ENCODE peak calls at places on chromosomes 11 and 22, in five cellular contexts. One of them, this sample, is unnamed.

GRCh38 chr11:108697872-108698473 is 33.1 kb downstream of the DDX10 start:
- DNase-seq in heart left ventricle: peak; percentile 53
- DNase-seq in testis: peak; percentile 76
- DNase-seq in suprapubic skin: no peak
- DNase-seq in IMR-90: peak; percentile 82
- DNase-seq in this sample: peak; percentile 61

GRCh38 chr11:77244277-77245014 is 57.0 kb downstream of the GDPD4 start:
- DNase-seq in heart left ventricle: no peak
- DNase-seq in IMR-90: peak; percentile 85
- DNase-seq in testis: no peak
- DNase-seq in suprapubic skin: no peak
- DNase-seq in this sample: no peak

GRCh38 chr22:22802346-22802970 is 85.2 kb upstream of the IGLL5 start:
- DNase-seq in testis: no peak
- DNase-seq in heart left ventricle: no peak
- DNase-seq in suprapubic skin: no peak
- DNase-seq in IMR-90: no peak
- DNase-seq in this sample: no peak

GRCh38 chr22:33512961-33513360 is 407.3 kb downstream of the LARGE1 start:
- DNase-seq in suprapubic skin: no peak
- DNase-seq in IMR-90: peak; percentile 46
- DNase-seq in heart left ventricle: no peak
- DNase-seq in testis: no peak
- DNase-seq in this sample: no peak

GRCh38 chr22:47795477-47796127 is 1033.2 kb downstream of the TBC1D22A start:
- DNase-seq in suprapubic skin: no peak
- DNase-seq in heart left ventricle: no peak
- DNase-seq in testis: no peak
- DNase-seq in IMR-90: no peak
- DNase-seq in this sample: peak; percentile 3

GRCh38 chr11:28383471-28383870 is 275.3 kb downstream of the METTL15 start:
- DNase-seq in heart left ventricle: no peak
- DNase-seq in testis: no peak
- DNase-seq in suprapubic skin: no peak
- DNase-seq in IMR-90: peak; percentile 62
- DNase-seq in this sample: no peak

GRCh38 chr22:27262371-27262770 is 539.2 kb downstream of the MN1 start:
- DNase-seq in testis: no peak
- DNase-seq in suprapubic skin: no peak
- DNase-seq in heart left ventricle: no peak
- DNase-seq in IMR-90: no peak
- DNase-seq in this sample: no peak

GRCh38 chr11:33899383-33900037 is 7.6 kb upstream of the LMO2 start:
- DNase-seq in testis: peak; percentile 80
- DNase-seq in IMR-90: peak; percentile 66
- DNase-seq in suprapubic skin: peak; percentile 93
- DNase-seq in heart left ventricle: peak; percentile 87
- DNase-seq in this sample: peak; percentile 86

GRCh38 chr11:107696140-107696539 is 15.7 kb downstream of the SLN start:
- DNase-seq in heart left ventricle: no peak
- DNase-seq in testis: no peak
- DNase-seq in IMR-90: peak; percentile 97
- DNase-seq in suprapubic skin: no peak
- DNase-seq in this sample: no peak

GRCh38 chr11:125952973-125953372 is 7.1 kb downstream of the VSIG10L2 start:
- DNase-seq in heart left ventricle: no peak
- DNase-seq in suprapubic skin: peak; percentile 85
- DNase-seq in testis: peak; percentile 36
- DNase-seq in IMR-90: no peak
- DNase-seq in this sample: peak; percentile 7

GRCh38 chr11:102920118-102920684 is 35.3 kb downstream of the MMP13 start:
- DNase-seq in IMR-90: no peak
- DNase-seq in suprapubic skin: no peak
- DNase-seq in heart left ventricle: no peak
- DNase-seq in testis: no peak
- DNase-seq in this sample: no peak

GRCh38 chr11:6627762-6628241 is 8.6 kb upstream of the TPP1 start:
- DNase-seq in IMR-90: no peak
- DNase-seq in heart left ventricle: no peak
- DNase-seq in testis: no peak
- DNase-seq in suprapubic skin: no peak
- DNase-seq in this sample: no peak

GRCh38 chr11:127274328-127274676 is 273.7 kb upstream of the KIRREL3 start:
- DNase-seq in IMR-90: no peak
- DNase-seq in suprapubic skin: no peak
- DNase-seq in heart left ventricle: no peak
- DNase-seq in testis: no peak
- DNase-seq in this sample: no peak

GRCh38 chr22:20852076-20852475 is 6.5 kb downstream of the PI4KA start:
- DNase-seq in testis: no peak
- DNase-seq in IMR-90: no peak
- DNase-seq in suprapubic skin: no peak
- DNase-seq in heart left ventricle: no peak
- DNase-seq in this sample: no peak

GRCh38 chr11:94131363-94132115 is 2.9 kb downstream of the PANX1 start:
- DNase-seq in heart left ventricle: no peak
- DNase-seq in suprapubic skin: no peak
- DNase-seq in testis: peak; percentile 53
- DNase-seq in IMR-90: peak; percentile 50
- DNase-seq in this sample: peak; percentile 71

GRCh38 chr11:78510597-78510996 is 64.1 kb downstream of the NARS2 start:
- DNase-seq in suprapubic skin: no peak
- DNase-seq in heart left ventricle: no peak
- DNase-seq in IMR-90: no peak
- DNase-seq in testis: no peak
- DNase-seq in this sample: no peak

GRCh38 chr22:25136953-25137576 is 62.6 kb upstream of the CRYBB3 start:
- DNase-seq in suprapubic skin: no peak
- DNase-seq in IMR-90: no peak
- DNase-seq in heart left ventricle: no peak
- DNase-seq in testis: no peak
- DNase-seq in this sample: no peak

GRCh38 chr22:37262346-37262745 is 18.3 kb upstream of the RAC2 start:
- DNase-seq in heart left ventricle: no peak
- DNase-seq in testis: no peak
- DNase-seq in suprapubic skin: no peak
- DNase-seq in IMR-90: no peak
- DNase-seq in this sample: no peak

GRCh38 chr11:86608251-86608799 is 64.1 kb downstream of the ME3 start:
- DNase-seq in suprapubic skin: peak; percentile 82
- DNase-seq in testis: peak; percentile 76
- DNase-seq in IMR-90: peak; percentile 80
- DNase-seq in heart left ventricle: peak; percentile 58
- DNase-seq in this sample: peak; percentile 84

GRCh38 chr11:130677486-130678153 is 229.2 kb downstream of the ADAMTS15 start:
- DNase-seq in heart left ventricle: peak; percentile 40
- DNase-seq in testis: no peak
- DNase-seq in IMR-90: peak; percentile 70
- DNase-seq in suprapubic skin: no peak
- DNase-seq in this sample: no peak

GRCh38 chr22:19057999-19058491 is 64.2 kb downstream of the DGCR2 start:
- DNase-seq in testis: no peak
- DNase-seq in heart left ventricle: no peak
- DNase-seq in IMR-90: no peak
- DNase-seq in suprapubic skin: peak; percentile 40
- DNase-seq in this sample: no peak

GRCh38 chr22:43151251-43152000 is at the start of gene TSPO:
- DNase-seq in suprapubic skin: peak; percentile 88
- DNase-seq in testis: peak; percentile 77
- DNase-seq in heart left ventricle: peak; percentile 85
- DNase-seq in IMR-90: peak; percentile 19
- DNase-seq in this sample: peak; percentile 89

GRCh38 chr11:113874920-113875413 is 405 bp downstream of the USP28 start:
- DNase-seq in IMR-90: peak; percentile 35
- DNase-seq in testis: no peak
- DNase-seq in suprapubic skin: peak; percentile 76
- DNase-seq in heart left ventricle: no peak
- DNase-seq in this sample: no peak

GRCh38 chr22:17103351-17103750 is 17.8 kb downstream of the TMEM121B start:
- DNase-seq in testis: no peak
- DNase-seq in heart left ventricle: no peak
- DNase-seq in IMR-90: no peak
- DNase-seq in suprapubic skin: no peak
- DNase-seq in this sample: no peak

GRCh38 chr11:126628790-126629621 is 273.5 kb downstream of the ST3GAL4 start:
- DNase-seq in suprapubic skin: no peak
- DNase-seq in heart left ventricle: no peak
- DNase-seq in IMR-90: peak; percentile 55
- DNase-seq in testis: no peak
- DNase-seq in this sample: no peak

GRCh38 chr11:75055511-75055910 is 41.2 kb downstream of the OR2AT4 start:
- DNase-seq in heart left ventricle: no peak
- DNase-seq in IMR-90: peak; percentile 34
- DNase-seq in testis: no peak
- DNase-seq in suprapubic skin: no peak
- DNase-seq in this sample: no peak

GRCh38 chr11:35617687-35618496 is at the start of gene FJX1:
- DNase-seq in IMR-90: peak; percentile 95
- DNase-seq in testis: peak; percentile 66
- DNase-seq in suprapubic skin: peak; percentile 68
- DNase-seq in heart left ventricle: peak; percentile 76
- DNase-seq in this sample: peak; percentile 67

GRCh38 chr11:43943357-43943930 is 1.0 kb downstream of the C11orf96 start:
- DNase-seq in IMR-90: peak; percentile 17
- DNase-seq in testis: no peak
- DNase-seq in suprapubic skin: peak; percentile 61
- DNase-seq in heart left ventricle: no peak
- DNase-seq in this sample: no peak

GRCh38 chr11:88433546-88434230 is 96.2 kb upstream of the CTSC start:
- DNase-seq in suprapubic skin: no peak
- DNase-seq in testis: no peak
- DNase-seq in heart left ventricle: no peak
- DNase-seq in IMR-90: no peak
- DNase-seq in this sample: no peak

GRCh38 chr11:65141896-65142494 is 7.7 kb upstream of the SYVN1 start:
- DNase-seq in heart left ventricle: no peak
- DNase-seq in suprapubic skin: peak; percentile 10
- DNase-seq in IMR-90: no peak
- DNase-seq in testis: no peak
- DNase-seq in this sample: no peak

GRCh38 chr11:87820026-87820425 is 355.2 kb downstream of the RAB38 start:
- DNase-seq in testis: no peak
- DNase-seq in IMR-90: no peak
- DNase-seq in suprapubic skin: no peak
- DNase-seq in heart left ventricle: no peak
- DNase-seq in this sample: no peak

GRCh38 chr11:31655483-31655882 is 145.9 kb downstream of the ELP4 start:
- DNase-seq in testis: no peak
- DNase-seq in suprapubic skin: no peak
- DNase-seq in IMR-90: peak; percentile 85
- DNase-seq in heart left ventricle: no peak
- DNase-seq in this sample: no peak

GRCh38 chr22:25334091-25334490 is 114.7 kb downstream of the CRYBB2 start:
- DNase-seq in suprapubic skin: no peak
- DNase-seq in testis: peak; percentile 86
- DNase-seq in heart left ventricle: peak; percentile 46
- DNase-seq in IMR-90: peak; percentile 16
- DNase-seq in this sample: peak; percentile 64

GRCh38 chr11:112524808-112525207 is 264.1 kb upstream of the PLET1 start:
- DNase-seq in heart left ventricle: peak; percentile 34
- DNase-seq in testis: no peak
- DNase-seq in suprapubic skin: no peak
- DNase-seq in IMR-90: no peak
- DNase-seq in this sample: no peak
- H3K27ac ChIP-seq in heart left ventricle: peak overlapping the region; percentile 27
- H3K27ac ChIP-seq in testis: no peak overlapping the region
- H3K27ac ChIP-seq in suprapubic skin: no peak overlapping the region
- H3K27ac ChIP-seq in IMR-90: no peak overlapping the region
- H3K27ac ChIP-seq in this sample: peak overlapping the region; percentile 13

DNA sequence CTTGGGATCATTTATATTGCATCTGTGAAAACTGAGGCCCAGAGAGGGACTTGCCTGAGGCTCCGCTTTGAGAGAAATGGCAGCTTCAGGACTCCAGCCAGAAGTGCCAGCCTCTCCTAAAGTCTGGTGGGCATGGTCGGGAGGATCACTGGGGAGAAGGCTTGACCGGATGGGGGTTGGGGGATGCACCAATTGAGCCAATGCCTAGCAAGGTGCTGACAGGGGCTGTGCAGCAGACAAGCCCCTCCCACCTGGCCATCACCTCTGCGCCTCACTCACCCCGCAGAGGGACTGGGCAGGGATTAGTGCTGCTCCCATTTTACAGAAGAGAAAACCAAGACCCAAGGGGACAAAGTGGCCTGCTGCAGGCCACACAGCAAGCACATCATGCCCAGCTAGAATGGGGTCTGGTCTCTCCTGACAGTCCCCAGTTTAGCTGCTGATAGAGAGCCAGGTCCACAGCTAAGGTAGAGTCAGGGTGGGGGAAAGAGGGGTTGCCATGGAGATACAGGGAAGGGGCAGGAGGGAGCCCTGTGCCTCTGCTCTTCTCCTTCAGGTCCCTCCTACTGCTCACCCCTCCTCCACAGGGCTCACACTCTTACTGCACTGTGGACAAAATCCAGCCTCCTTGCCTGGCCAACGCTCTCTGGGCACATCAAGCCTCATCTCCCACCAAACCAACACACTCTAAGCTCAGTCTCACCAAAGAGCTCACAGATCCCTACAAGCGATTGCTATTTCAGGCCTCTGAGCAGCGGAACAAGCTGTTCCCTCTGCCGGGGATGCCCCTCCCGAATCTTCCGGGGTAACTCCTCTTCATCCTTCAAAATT is 29.5 kb downstream of the TEF start:
- DNase-seq in testis: peak; percentile 68
- DNase-seq in suprapubic skin: no peak
- DNase-seq in heart left ventricle: peak; percentile 72
- DNase-seq in IMR-90: no peak
- DNase-seq in this sample: peak; percentile 83
- TF ChIP-seq POLR2A in testis: no peak
- TF ChIP-seq POLR2A in suprapubic skin: no peak
- TF ChIP-seq POLR2A in heart left ventricle: peak; percentile 66
- TF ChIP-seq POLR2A in IMR-90: no peak
- TF ChIP-seq POLR2A in this sample: no peak

GRCh38 chr11:119716475-119717057 is 12.4 kb downstream of the NECTIN1 start:
- DNase-seq in IMR-90: peak; percentile 12
- DNase-seq in testis: no peak
- DNase-seq in suprapubic skin: no peak
- DNase-seq in heart left ventricle: no peak
- DNase-seq in this sample: no peak
- H3K4me1 ChIP-seq in IMR-90: no peaks in the 10 kb centered on the region
- H3K4me1 ChIP-seq in testis: no peaks in the 10 kb centered on the region
- H3K4me1 ChIP-seq in suprapubic skin: peaks cover 86% of the 10 kb centered on the region
- H3K4me1 ChIP-seq in heart left ventricle: peaks cover 10% of the 10 kb centered on the region
- H3K4me1 ChIP-seq in this sample: no peaks in the 10 kb centered on the region

GRCh38 chr11:67318239-67318555 is 14.9 kb downstream of the SSH3 start:
- DNase-seq in testis: no peak
- DNase-seq in IMR-90: no peak
- DNase-seq in suprapubic skin: no peak
- DNase-seq in heart left ventricle: no peak
- DNase-seq in this sample: no peak
- H3K27ac ChIP-seq in testis: peak overlapping the region; percentile 6
- H3K27ac ChIP-seq in IMR-90: no peak overlapping the region
- H3K27ac ChIP-seq in suprapubic skin: peak overlapping the region; percentile 91
- H3K27ac ChIP-seq in heart left ventricle: no peak overlapping the region
- H3K27ac ChIP-seq in this sample: no peak overlapping the region

This sample was measured in adrenal gland.